ENCODE peak calls at places on chromosome 1, in five cellular contexts. X is AG08396, I is EL, Q is HFF-Myc, E is NCI-H1436. Z is an unnamed sample.

GRCh38 chr1:84701366-84701765 is 11.1 kb upstream of the SSX2IP start:
- DNase-seq in X (no peak), I (no peak), Q (no peak), E (no peak), Z (no peak)

GRCh38 chr1:116556289-116557006 is 14.4 kb downstream of the CD58 start:
- DNase-seq in X (no peak), I (peak; percentile 88), Q (no peak), E (no peak), Z (no peak)

GRCh38 chr1:204287466-204287881 is 72.3 kb downstream of the PLEKHA6 start:
- DNase-seq in X (no peak), I (no peak), Q (no peak), E (no peak), Z (no peak)

GRCh38 chr1:100989306-100990077 is 36.1 kb downstream of the DPH5 start:
- DNase-seq in X (peak; percentile 60), I (peak; percentile 85), Q (peak; percentile 70), E (no peak), Z (peak; percentile 65)

GRCh38 chr1:221530791-221531190 is 211.1 kb downstream of the DUSP10 start:
- DNase-seq in X (no peak), I (peak; percentile 47), Q (no peak), E (no peak), Z (no peak)

GRCh38 chr1:94819945-94820746 is at the start of gene SLC44A3:
- DNase-seq in X (peak; percentile 77), I (peak; percentile 59), Q (no peak), E (peak; percentile 31), Z (no peak)

GRCh38 chr1:107609808-107610207 is 355.2 kb downstream of the VAV3 start:
- DNase-seq in X (no peak), I (no peak), Q (no peak), E (no peak), Z (no peak)

GRCh38 chr1:56824956-56825355 is 5.8 kb upstream of the FYB2 start:
- DNase-seq in X (no peak), I (no peak), Q (no peak), E (no peak), Z (no peak)

GRCh38 chr1:76950306-76950705 is 83.0 kb downstream of the ST6GALNAC5 start:
- DNase-seq in X (no peak), I (peak; percentile 71), Q (no peak), E (no peak), Z (no peak)

GRCh38 chr1:9539829-9540550 is 725 bp downstream of the SLC25A33 start:
- DNase-seq in X (peak; percentile 79), I (peak; percentile 65), Q (no peak), E (no peak), Z (no peak)

GRCh38 chr1:232036161-232036942 is 409.8 kb downstream of the DISC1 start:
- DNase-seq in X (no peak), I (no peak), Q (no peak), E (no peak), Z (no peak)

Z was measured in glomerular endothelial cell.